ENCODE peak calls at places on chromosomes 4 and X, in eight cellular contexts. One of them, this sample, is unnamed.
A peak's percentile ranks its signal among the peaks of the same experiment; 100 is the strongest.

GRCh38 chrX:68894513-68895338 is 65.9 kb downstream of the EFNB1 start:
- DNase-seq in tibial artery: peak; percentile 63
- DNase-seq in right atrium auricular region: peak; percentile 69
- DNase-seq in stomach: peak; percentile 64
- DNase-seq in cardiac muscle cell: peak; percentile 70
- DNase-seq in NB4: peak; percentile 42
- DNase-seq in kidney: peak; percentile 86
- DNase-seq in left lung: peak; percentile 83
- DNase-seq in this sample: no peak

GRCh38 chr4:29588615-29589014 is 1131.6 kb upstream of the PCDH7 start:
- DNase-seq in tibial artery: no peak
- DNase-seq in right atrium auricular region: no peak
- DNase-seq in stomach: no peak
- DNase-seq in cardiac muscle cell: no peak
- DNase-seq in NB4: no peak
- DNase-seq in kidney: no peak
- DNase-seq in left lung: no peak
- DNase-seq in this sample: no peak

GRCh38 chr4:37685211-37685725 is 908 bp downstream of the RELL1 start:
- DNase-seq in tibial artery: no peak
- DNase-seq in right atrium auricular region: no peak
- DNase-seq in stomach: no peak
- DNase-seq in cardiac muscle cell: peak; percentile 62
- DNase-seq in NB4: peak; percentile 85
- DNase-seq in kidney: no peak
- DNase-seq in left lung: no peak
- DNase-seq in this sample: peak; percentile 47

GRCh38 chrX:139898334-139898733 is 34.5 kb downstream of the ATP11C start:
- DNase-seq in tibial artery: no peak
- DNase-seq in right atrium auricular region: no peak
- DNase-seq in stomach: no peak
- DNase-seq in cardiac muscle cell: no peak
- DNase-seq in NB4: no peak
- DNase-seq in kidney: no peak
- DNase-seq in left lung: no peak
- DNase-seq in this sample: no peak

GRCh38 chr4:19437008-19437407 is 814.7 kb upstream of the SLIT2 start:
- DNase-seq in tibial artery: no peak
- DNase-seq in right atrium auricular region: no peak
- DNase-seq in stomach: no peak
- DNase-seq in cardiac muscle cell: no peak
- DNase-seq in NB4: no peak
- DNase-seq in kidney: no peak
- DNase-seq in left lung: no peak
- DNase-seq in this sample: no peak

GRCh38 chr4:106529348-106530033 is 160.9 kb upstream of the GIMD1 start:
- DNase-seq in tibial artery: no peak
- DNase-seq in right atrium auricular region: no peak
- DNase-seq in stomach: no peak
- DNase-seq in cardiac muscle cell: peak; percentile 9
- DNase-seq in NB4: no peak
- DNase-seq in kidney: no peak
- DNase-seq in left lung: no peak
- DNase-seq in this sample: no peak

GRCh38 chrX:154748712-154749339 is 2.1 kb downstream of the GAB3 start:
- DNase-seq in tibial artery: no peak
- DNase-seq in right atrium auricular region: no peak
- DNase-seq in stomach: no peak
- DNase-seq in cardiac muscle cell: peak; percentile 69
- DNase-seq in NB4: peak; percentile 76
- DNase-seq in kidney: no peak
- DNase-seq in left lung: no peak
- DNase-seq in this sample: peak; percentile 60

GRCh38 chrX:152869972-152870371 is 27.9 kb upstream of the ZNF185 start:
- DNase-seq in tibial artery: no peak
- DNase-seq in right atrium auricular region: no peak
- DNase-seq in stomach: no peak
- DNase-seq in cardiac muscle cell: no peak
- DNase-seq in NB4: no peak
- DNase-seq in kidney: no peak
- DNase-seq in left lung: no peak
- DNase-seq in this sample: no peak

GRCh38 chr4:81142744-81143143 is 72.3 kb downstream of the PRKG2 start:
- DNase-seq in tibial artery: no peak
- DNase-seq in right atrium auricular region: no peak
- DNase-seq in stomach: no peak
- DNase-seq in cardiac muscle cell: peak; percentile 74
- DNase-seq in NB4: no peak
- DNase-seq in kidney: no peak
- DNase-seq in left lung: no peak
- DNase-seq in this sample: no peak

GRCh38 chr4:148090029-148090428 is 352.2 kb downstream of the NR3C2 start:
- DNase-seq in tibial artery: no peak
- DNase-seq in right atrium auricular region: no peak
- DNase-seq in stomach: no peak
- DNase-seq in cardiac muscle cell: no peak
- DNase-seq in NB4: no peak
- DNase-seq in kidney: no peak
- DNase-seq in left lung: no peak
- DNase-seq in this sample: no peak

GRCh38 chr4:7191546-7192251 is 639 bp upstream of the SORCS2 start:
- DNase-seq in tibial artery: peak; percentile 15
- DNase-seq in right atrium auricular region: no peak
- DNase-seq in stomach: no peak
- DNase-seq in cardiac muscle cell: no peak
- DNase-seq in NB4: no peak
- DNase-seq in kidney: no peak
- DNase-seq in left lung: peak; percentile 60
- DNase-seq in this sample: no peak

GRCh38 chr4:1393866-1394265 is 12.4 kb downstream of the NKX1-1 start:
- DNase-seq in tibial artery: no peak
- DNase-seq in right atrium auricular region: no peak
- DNase-seq in stomach: no peak
- DNase-seq in cardiac muscle cell: no peak
- DNase-seq in NB4: no peak
- DNase-seq in kidney: peak; percentile 30
- DNase-seq in left lung: peak; percentile 68
- DNase-seq in this sample: no peak

GRCh38 chr4:3313139-3313538 is 20.3 kb downstream of the RGS12 start:
- DNase-seq in tibial artery: no peak
- DNase-seq in right atrium auricular region: peak; percentile 54
- DNase-seq in stomach: no peak
- DNase-seq in cardiac muscle cell: no peak
- DNase-seq in NB4: no peak
- DNase-seq in kidney: peak; percentile 23
- DNase-seq in left lung: no peak
- DNase-seq in this sample: no peak

GRCh38 chr4:155383541-155383940 is 6.8 kb upstream of the MAP9 start:
- DNase-seq in tibial artery: no peak
- DNase-seq in right atrium auricular region: no peak
- DNase-seq in stomach: peak; percentile 65
- DNase-seq in cardiac muscle cell: no peak
- DNase-seq in NB4: no peak
- DNase-seq in kidney: no peak
- DNase-seq in left lung: no peak
- DNase-seq in this sample: no peak

GRCh38 chrX:154061801-154062200 is 35.7 kb downstream of the MECP2 start:
- DNase-seq in tibial artery: no peak
- DNase-seq in right atrium auricular region: no peak
- DNase-seq in stomach: no peak
- DNase-seq in cardiac muscle cell: no peak
- DNase-seq in NB4: no peak
- DNase-seq in kidney: no peak
- DNase-seq in left lung: no peak
- DNase-seq in this sample: no peak

GRCh38 chr4:157010630-157011029 is 39.0 kb upstream of the PDGFC start:
- DNase-seq in tibial artery: no peak
- DNase-seq in right atrium auricular region: no peak
- DNase-seq in stomach: no peak
- DNase-seq in cardiac muscle cell: no peak
- DNase-seq in NB4: no peak
- DNase-seq in kidney: no peak
- DNase-seq in left lung: no peak
- DNase-seq in this sample: no peak

GRCh38 chr4:73897380-73898136 is 28.4 kb downstream of the CXCL1 start:
- DNase-seq in tibial artery: no peak
- DNase-seq in right atrium auricular region: no peak
- DNase-seq in stomach: no peak
- DNase-seq in cardiac muscle cell: peak; percentile 96
- DNase-seq in NB4: no peak
- DNase-seq in kidney: no peak
- DNase-seq in left lung: no peak
- DNase-seq in this sample: no peak

GRCh38 chrX:46547857-46548256 is 2.6 kb upstream of the ZNF674 start:
- DNase-seq in tibial artery: no peak
- DNase-seq in right atrium auricular region: no peak
- DNase-seq in stomach: no peak
- DNase-seq in cardiac muscle cell: peak; percentile 71
- DNase-seq in NB4: no peak
- DNase-seq in kidney: no peak
- DNase-seq in left lung: no peak
- DNase-seq in this sample: no peak

GRCh38 chr4:79597266-79597665 is 189.2 kb upstream of the GK2 start:
- DNase-seq in tibial artery: no peak
- DNase-seq in right atrium auricular region: no peak
- DNase-seq in stomach: no peak
- DNase-seq in cardiac muscle cell: peak; percentile 86
- DNase-seq in NB4: peak; percentile 16
- DNase-seq in kidney: no peak
- DNase-seq in left lung: no peak
- DNase-seq in this sample: no peak

GRCh38 chr4:94304365-94304971 is 38.2 kb downstream of the HPGDS start:
- DNase-seq in tibial artery: no peak
- DNase-seq in right atrium auricular region: no peak
- DNase-seq in stomach: no peak
- DNase-seq in cardiac muscle cell: peak; percentile 63
- DNase-seq in NB4: peak; percentile 36
- DNase-seq in kidney: no peak
- DNase-seq in left lung: no peak
- DNase-seq in this sample: peak; percentile 53

GRCh38 chrX:108447303-108447702 is 7.7 kb downstream of the COL4A5 start:
- DNase-seq in tibial artery: no peak
- DNase-seq in right atrium auricular region: no peak
- DNase-seq in stomach: no peak
- DNase-seq in cardiac muscle cell: peak; percentile 47
- DNase-seq in NB4: peak; percentile 4
- DNase-seq in kidney: no peak
- DNase-seq in left lung: no peak
- DNase-seq in this sample: no peak

GRCh38 chrX:124212622-124213021 is 119.8 kb upstream of the TEX13D start:
- DNase-seq in tibial artery: no peak
- DNase-seq in right atrium auricular region: no peak
- DNase-seq in stomach: no peak
- DNase-seq in cardiac muscle cell: no peak
- DNase-seq in NB4: peak; percentile 86
- DNase-seq in kidney: no peak
- DNase-seq in left lung: no peak
- DNase-seq in this sample: no peak

GRCh38 chr4:128292349-128292748 is 4.7 kb upstream of the PGRMC2 start:
- DNase-seq in tibial artery: no peak
- DNase-seq in right atrium auricular region: no peak
- DNase-seq in stomach: no peak
- DNase-seq in cardiac muscle cell: no peak
- DNase-seq in NB4: no peak
- DNase-seq in kidney: no peak
- DNase-seq in left lung: no peak
- DNase-seq in this sample: no peak

GRCh38 chr4:100098681-100099080 is 91.6 kb downstream of the DDIT4L start:
- DNase-seq in tibial artery: no peak
- DNase-seq in right atrium auricular region: no peak
- DNase-seq in stomach: no peak
- DNase-seq in cardiac muscle cell: no peak
- DNase-seq in NB4: no peak
- DNase-seq in kidney: no peak
- DNase-seq in left lung: no peak
- DNase-seq in this sample: no peak
- H3K4me3 ChIP-seq in tibial artery: no peak overlapping the region
- H3K4me3 ChIP-seq in right atrium auricular region: no peak overlapping the region
- H3K4me3 ChIP-seq in stomach: no peak overlapping the region
- H3K4me3 ChIP-seq in cardiac muscle cell: no peak overlapping the region
- H3K4me3 ChIP-seq in NB4: no peak overlapping the region
- H3K4me3 ChIP-seq in kidney: no peak overlapping the region
- H3K4me3 ChIP-seq in left lung: no peak overlapping the region
- H3K4me3 ChIP-seq in this sample: no peak overlapping the region

GRCh38 chr4:122827258-122827887 is 742 bp downstream of the FGF2 start:
- DNase-seq in tibial artery: no peak
- DNase-seq in right atrium auricular region: peak; percentile 60
- DNase-seq in stomach: peak; percentile 26
- DNase-seq in cardiac muscle cell: peak; percentile 64
- DNase-seq in NB4: peak; percentile 77
- DNase-seq in kidney: peak; percentile 81
- DNase-seq in left lung: peak; percentile 82
- DNase-seq in this sample: peak; percentile 81
- TF ChIP-seq CTCF in tibial artery: no peak
- TF ChIP-seq CTCF in right atrium auricular region: no peak
- TF ChIP-seq CTCF in stomach: no peak
- TF ChIP-seq CTCF in cardiac muscle cell: peak; percentile 15
- TF ChIP-seq CTCF in NB4: no peak
- TF ChIP-seq CTCF in kidney: no peak
- TF ChIP-seq CTCF in left lung: no peak
- TF ChIP-seq CTCF in this sample: no peak

GRCh38 chr4:39626261-39626660 is 12.4 kb downstream of the SMIM14 start:
- DNase-seq in tibial artery: no peak
- DNase-seq in right atrium auricular region: no peak
- DNase-seq in stomach: no peak
- DNase-seq in cardiac muscle cell: no peak
- DNase-seq in NB4: peak; percentile 91
- DNase-seq in kidney: no peak
- DNase-seq in left lung: no peak
- DNase-seq in this sample: peak; percentile 86
- H3K4me3 ChIP-seq in tibial artery: no peak overlapping the region
- H3K4me3 ChIP-seq in right atrium auricular region: no peak overlapping the region
- H3K4me3 ChIP-seq in stomach: no peak overlapping the region
- H3K4me3 ChIP-seq in cardiac muscle cell: no peak overlapping the region
- H3K4me3 ChIP-seq in NB4: no peak overlapping the region
- H3K4me3 ChIP-seq in kidney: no peak overlapping the region
- H3K4me3 ChIP-seq in left lung: no peak overlapping the region
- H3K4me3 ChIP-seq in this sample: peak overlapping the region; percentile 19

GRCh38 chr4:71938776-71939175 is 93.0 kb upstream of the NPFFR2 start:
- DNase-seq in tibial artery: no peak
- DNase-seq in right atrium auricular region: no peak
- DNase-seq in stomach: no peak
- DNase-seq in cardiac muscle cell: no peak
- DNase-seq in NB4: no peak
- DNase-seq in kidney: no peak
- DNase-seq in left lung: no peak
- DNase-seq in this sample: no peak

GRCh38 chr4:71930459-71930858 is 101.3 kb upstream of the NPFFR2 start:
- DNase-seq in tibial artery: no peak
- DNase-seq in right atrium auricular region: no peak
- DNase-seq in stomach: no peak
- DNase-seq in cardiac muscle cell: no peak
- DNase-seq in NB4: no peak
- DNase-seq in kidney: no peak
- DNase-seq in left lung: no peak
- DNase-seq in this sample: no peak

DNA sequence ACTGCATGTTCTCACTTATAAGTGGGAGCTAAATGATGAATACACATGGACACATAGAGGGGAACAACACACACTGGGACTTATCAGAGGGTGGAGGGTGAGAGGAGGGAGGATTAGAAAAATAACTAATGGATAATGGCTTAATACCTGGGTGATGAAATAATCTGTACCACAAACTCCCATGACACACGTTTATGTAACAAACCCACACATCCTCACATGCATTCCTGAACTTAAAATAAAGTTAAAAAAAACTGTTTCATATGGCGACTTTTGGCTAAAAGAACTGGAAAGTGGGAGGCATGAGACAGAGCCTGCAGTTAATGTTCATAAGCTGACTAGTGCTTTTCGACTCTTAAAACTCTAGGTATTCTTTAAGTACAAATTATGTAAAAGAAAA is 98.9 kb upstream of the NPFFR2 start:
- DNase-seq in tibial artery: no peak
- DNase-seq in right atrium auricular region: no peak
- DNase-seq in stomach: no peak
- DNase-seq in cardiac muscle cell: no peak
- DNase-seq in NB4: no peak
- DNase-seq in kidney: no peak
- DNase-seq in left lung: no peak
- DNase-seq in this sample: no peak
- TF ChIP-seq CTCF in tibial artery: no peak
- TF ChIP-seq CTCF in right atrium auricular region: no peak
- TF ChIP-seq CTCF in stomach: no peak
- TF ChIP-seq CTCF in cardiac muscle cell: no peak
- TF ChIP-seq CTCF in NB4: no peak
- TF ChIP-seq CTCF in kidney: no peak
- TF ChIP-seq CTCF in left lung: no peak
- TF ChIP-seq CTCF in this sample: no peak

This sample was measured in GM12865.